ENCODE peak calls at places on chromosomes 12 and 14, in seven cellular contexts. L is MCF 10A; O is GOT3; T is nephron progenitor cell; D is activated T-helper 1 cell treated with anti-CD3 and anti-CD28 coated beads, Interleukin-12 subunit alpha, Interleukin-12 subunit beta, Interleukin-2, Interleukin-4 antibody, amounts not matched to agents 30 ng/mL and 10 ng/mL and 1 ng/mL, durations not matched to agents 14 hours and 24 hours and 36 hours; I is neural crest cell; M is fibroblast of mammary gland. J is an unnamed sample.

GRCh38 chr14:53190938-53191337 is 37.8 kb upstream of the DDHD1 start:
- DNase-seq in D (peak; percentile 28), L (peak; percentile 10), M (peak; percentile 38), O (no peak), T (no peak), I (no peak), J (no peak)

GRCh38 chr12:92753976-92754885 is 51.4 kb downstream of the PLEKHG7 start:
- DNase-seq in T (no peak), I (no peak), M (peak; percentile 41), O (no peak), D (no peak), L (no peak), J (no peak)

GRCh38 chr12:49920241-49920914 is 16.7 kb upstream of the FAIM2 start:
- DNase-seq in M (peak; percentile 67), T (no peak), D (no peak), L (peak; percentile 52), I (no peak), O (no peak), J (no peak)

GRCh38 chr14:88437659-88438058 is 52.2 kb downstream of the SPATA7 start:
- DNase-seq in O (no peak), M (peak; percentile 16), D (no peak), I (no peak), T (no peak), L (no peak), J (no peak)

GRCh38 chr12:114834621-114835020 is 150.6 kb upstream of the TBX3 start:
- DNase-seq in D (no peak), L (no peak), O (no peak), T (no peak), M (peak; percentile 20), I (no peak), J (no peak)

GRCh38 chr14:105532111-105532623 is 5.8 kb downstream of the TMEM121 start:
- DNase-seq in M (no peak), L (no peak), T (no peak), D (no peak), I (no peak), O (no peak), J (peak; percentile 42)

GRCh38 chr12:85191-85666 is 18.7 kb downstream of the IQSEC3 start:
- DNase-seq in O (no peak), I (no peak), D (no peak), T (no peak), M (no peak), L (no peak), J (no peak)

GRCh38 chr12:124647316-124647715 is 79.9 kb upstream of the NCOR2 start:
- DNase-seq in L (no peak), M (no peak), T (no peak), D (no peak), I (no peak), O (no peak), J (no peak)

GRCh38 chr12:97159397-97159796 is 252.3 kb downstream of the NEDD1 start:
- DNase-seq in M (no peak), T (peak; percentile 64), D (no peak), O (no peak), L (no peak), I (no peak), J (no peak)

GRCh38 chr14:53285064-53285463 is 131.9 kb upstream of the DDHD1 start:
- DNase-seq in O (no peak), M (no peak), D (no peak), I (no peak), T (no peak), L (no peak), J (no peak)

GRCh38 chr14:41636492-41637392 is 30.1 kb downstream of the LRFN5 start:
- DNase-seq in O (no peak), D (no peak), T (no peak), M (no peak), L (no peak), I (no peak), J (no peak)

GRCh38 chr12:29066061-29066588 is 83.0 kb upstream of the FAR2 start:
- DNase-seq in D (no peak), L (peak; percentile 73), O (no peak), M (peak; percentile 84), I (no peak), T (no peak), J (no peak)

GRCh38 chr14:22039938-22040780 is 366.5 kb upstream of the OR4E1 start:
- DNase-seq in O (no peak), D (peak; percentile 12), M (no peak), L (peak; percentile 27), I (no peak), T (no peak), J (peak; percentile 12)

GRCh38 chr12:93683410-93683809 is 6.2 kb downstream of the CRADD start:
- DNase-seq in L (no peak), T (no peak), O (no peak), M (no peak), I (no peak), D (no peak), J (no peak)

GRCh38 chr12:113959096-113959495 is 7.0 kb downstream of the RBM19 start:
- DNase-seq in T (no peak), M (no peak), I (no peak), L (no peak), O (no peak), D (no peak), J (no peak)

GRCh38 chr12:57033428-57033827 is 16.5 kb downstream of the MYO1A start:
- DNase-seq in O (no peak), T (no peak), D (no peak), I (no peak), M (no peak), L (peak; percentile 57), J (no peak)

GRCh38 chr12:119693006-119693405 is 25.1 kb downstream of the PRKAB1 start:
- DNase-seq in M (peak; percentile 97), I (no peak), L (peak; percentile 78), T (no peak), O (no peak), D (no peak), J (no peak)

GRCh38 chr14:91882776-91883175 is 15.4 kb upstream of the TC2N start:
- DNase-seq in D (no peak), T (no peak), M (no peak), O (no peak), L (no peak), I (no peak), J (no peak)

GRCh38 chr14:53042480-53042879 is 91.6 kb upstream of the FERMT2 start:
- DNase-seq in M (no peak), O (no peak), T (no peak), I (no peak), L (no peak), D (no peak), J (no peak)

GRCh38 chr12:22787557-22787956 is 162.6 kb downstream of the ETNK1 start:
- DNase-seq in L (no peak), I (no peak), O (no peak), D (no peak), T (no peak), M (peak; percentile 38), J (no peak)

GRCh38 chr14:102442241-102443211 is 67.0 kb downstream of the ANKRD9 start:
- DNase-seq in O (no peak), T (no peak), L (peak; percentile 1), D (no peak), M (peak; percentile 45), I (no peak), J (no peak)

GRCh38 chr14:101464310-101464983 is 96.8 kb upstream of the DIO3 start:
- DNase-seq in L (no peak), I (no peak), D (no peak), T (no peak), O (no peak), M (no peak), J (no peak)

GRCh38 chr12:124480469-124481256 is 86.7 kb downstream of the NCOR2 start:
- DNase-seq in O (no peak), L (peak; percentile 84), I (no peak), M (peak; percentile 78), D (peak; percentile 62), T (no peak), J (peak; percentile 71)

GRCh38 chr14:60686865-60687264 is 37.3 kb downstream of the SIX4 start:
- DNase-seq in O (no peak), I (no peak), T (no peak), L (peak; percentile 29), D (no peak), M (no peak), J (no peak)

GRCh38 chr14:55019968-55020554 is 6.8 kb downstream of the WDHD1 start:
- DNase-seq in M (no peak), D (no peak), I (no peak), O (no peak), L (no peak), T (no peak), J (no peak)

GRCh38 chr14:23121401-23121800 is 2.3 kb upstream of the CEBPE start:
- DNase-seq in I (no peak), L (no peak), M (peak; percentile 62), D (no peak), O (no peak), T (peak; percentile 48), J (peak; percentile 70)

GRCh38 chr12:95473440-95473946 is 459 bp upstream of the METAP2 start:
- DNase-seq in D (no peak), M (peak; percentile 55), O (no peak), I (no peak), L (peak; percentile 62), T (peak; percentile 33), J (peak; percentile 57)

GRCh38 chr12:7638064-7638763 is 27.5 kb downstream of the APOBEC1 start:
- DNase-seq in M (no peak), T (peak; percentile 36), L (no peak), I (peak; percentile 9), D (no peak), O (no peak), J (peak; percentile 74)

GRCh38 chr14:25430808-25431207 is 380.9 kb upstream of the STXBP6 start:
- DNase-seq in M (no peak), D (no peak), T (no peak), I (no peak), O (no peak), L (no peak), J (no peak)

GRCh38 chr12:47071241-47071852 is 8.1 kb upstream of the PCED1B start:
- DNase-seq in T (no peak), D (no peak), M (no peak), I (no peak), O (no peak), L (peak; percentile 44), J (peak; percentile 60)

GRCh38 chr12:51972849-51973273 is 21.4 kb downstream of the ACVR1B start:
- DNase-seq in D (peak; percentile 43), T (no peak), I (no peak), L (peak; percentile 88), M (peak; percentile 89), O (no peak), J (no peak)

GRCh38 chr14:74620497-74620921 is 8.5 kb upstream of the LTBP2 start:
- DNase-seq in O (no peak), T (no peak), D (no peak), M (peak; percentile 97), I (no peak), L (peak; percentile 98), J (no peak)

GRCh38 chr12:132310181-132311040 is 19.0 kb downstream of the GALNT9 start:
- DNase-seq in M (no peak), L (no peak), O (no peak), T (no peak), D (no peak), I (no peak), J (no peak)

GRCh38 chr12:114396153-114396868 is 9.6 kb downstream of the TBX5 start:
- DNase-seq in D (no peak), O (no peak), T (no peak), I (no peak), L (no peak), M (no peak), J (peak; percentile 79)

GRCh38 chr12:53034459-53034858 is 15.4 kb upstream of the TNS2 start:
- DNase-seq in T (no peak), O (no peak), I (no peak), D (no peak), L (no peak), M (no peak), J (no peak)

GRCh38 chr12:52900166-52900895 is 4.5 kb downstream of the KRT8 start:
- DNase-seq in O (no peak), I (no peak), L (no peak), T (no peak), D (no peak), M (no peak), J (no peak)

GRCh38 chr12:80044694-80045046 is 54.7 kb upstream of the OTOGL start:
- DNase-seq in I (no peak), L (peak; percentile 45), M (peak; percentile 94), O (no peak), D (no peak), T (no peak), J (no peak)

GRCh38 chr12:66187822-66188221 is 1.2 kb upstream of the IRAK3 start:
- DNase-seq in T (no peak), M (no peak), D (no peak), I (no peak), L (no peak), O (no peak), J (no peak)

J was measured in H7.